ENCODE peak calls at places on chromosomes 13 and 19, in nine cellular contexts. L, N, A, K, I, T, O, C and X are unnamed samples.

GRCh38 chr13:79799049-79799448 is 318.1 kb downstream of the NDFIP2 start:
- DNase-seq in N (no peak), O (no peak), K (no peak), I (no peak), T (no peak), A (peak), L (no peak), C (no peak), X (no peak)

GRCh38 chr19:40716031-40716654 is 543 bp downstream of the COQ8B start:
- DNase-seq in T (peak), N (no peak), L (peak), A (peak), O (no peak), K (no peak), C (peak), I (peak), X (peak)

GRCh38 chr19:55257461-55258411 is 1.1 kb downstream of the PPP6R1 start:
- DNase-seq in O (no peak), L (peak), C (peak), A (peak), I (no peak), K (no peak), N (peak), T (no peak), X (no peak)

GRCh38 chr13:71867101-71867814 is at the start of gene DACH1:
- DNase-seq in C (peak), L (peak), K (peak), O (peak), I (no peak), N (peak), T (peak), A (peak), X (no peak)

GRCh38 chr13:29855009-29855408 is 4.6 kb upstream of the UBL3 start:
- DNase-seq in A (no peak), L (no peak), T (no peak), O (no peak), N (no peak), C (no peak), I (no peak), K (no peak), X (no peak)

GRCh38 chr19:6374179-6374709 is 1.5 kb downstream of the PSPN start:
- DNase-seq in N (no peak), L (no peak), A (no peak), C (peak), I (no peak), O (no peak), K (no peak), T (no peak), X (no peak)

GRCh38 chr13:95426631-95427030 is 125.4 kb upstream of the ABCC4 start:
- DNase-seq in I (no peak), O (no peak), K (no peak), T (no peak), A (no peak), L (no peak), C (no peak), N (no peak), X (no peak)

GRCh38 chr19:29571181-29571580 is 34.9 kb upstream of the POP4 start:
- DNase-seq in O (no peak), L (no peak), I (no peak), A (no peak), N (no peak), C (no peak), K (no peak), T (no peak), X (no peak)

GRCh38 chr19:5113101-5113557 is 144.2 kb downstream of the KDM4B start:
- DNase-seq in K (no peak), T (no peak), N (peak), C (no peak), O (no peak), A (peak), I (no peak), L (no peak), X (no peak)

GRCh38 chr19:41531438-41532311 is 44.3 kb upstream of the CEACAM21 start:
- DNase-seq in K (peak), L (no peak), C (peak), O (peak), N (peak), A (peak), T (peak), I (peak), X (no peak)

GRCh38 chr19:48480151-48480475 is 10.9 kb downstream of the CYTH2 start:
- DNase-seq in O (peak), I (no peak), C (peak), A (peak), L (no peak), N (no peak), T (peak), K (peak), X (no peak)

GRCh38 chr13:40319699-40320586 is 346.5 kb downstream of the FOXO1 start:
- DNase-seq in N (no peak), A (no peak), T (no peak), C (no peak), K (no peak), O (no peak), L (no peak), I (no peak), X (no peak)

GRCh38 chr13:31968473-31968872 is 63.1 kb upstream of the FRY start:
- DNase-seq in C (no peak), I (no peak), N (peak), K (peak), A (no peak), T (peak), O (no peak), L (no peak), X (no peak)

GRCh38 chr13:89255844-89256406 is 1584.8 kb downstream of the SLITRK5 start:
- DNase-seq in A (no peak), C (no peak), K (no peak), L (no peak), N (no peak), I (no peak), T (no peak), O (no peak), X (no peak)

GRCh38 chr13:30739646-30740642 is 4.6 kb downstream of the ALOX5AP start:
- DNase-seq in O (no peak), A (peak), K (peak), C (no peak), L (no peak), N (peak), I (peak), T (no peak), X (peak)

GRCh38 chr19:46785980-46786235 is 2.5 kb downstream of the SLC1A5 start:
- DNase-seq in L (no peak), O (no peak), K (no peak), C (no peak), N (no peak), T (no peak), I (no peak), A (no peak), X (no peak)
- H3K4me3 ChIP-seq in L (peak), O (peak), K (no peak), C (peak), N (peak), T (peak), I (peak), A (peak), X (peak)

GRCh38 chr13:100440756-100441421 is 147.7 kb downstream of the GGACT start:
- DNase-seq in T (no peak), I (no peak), K (no peak), N (peak), L (no peak), A (peak), C (no peak), O (no peak), X (no peak)
- H3K4me3 ChIP-seq in T (no peak), I (peak), K (no peak), N (no peak), L (no peak), A (no peak), C (no peak), O (no peak), X (no peak)

DNA sequence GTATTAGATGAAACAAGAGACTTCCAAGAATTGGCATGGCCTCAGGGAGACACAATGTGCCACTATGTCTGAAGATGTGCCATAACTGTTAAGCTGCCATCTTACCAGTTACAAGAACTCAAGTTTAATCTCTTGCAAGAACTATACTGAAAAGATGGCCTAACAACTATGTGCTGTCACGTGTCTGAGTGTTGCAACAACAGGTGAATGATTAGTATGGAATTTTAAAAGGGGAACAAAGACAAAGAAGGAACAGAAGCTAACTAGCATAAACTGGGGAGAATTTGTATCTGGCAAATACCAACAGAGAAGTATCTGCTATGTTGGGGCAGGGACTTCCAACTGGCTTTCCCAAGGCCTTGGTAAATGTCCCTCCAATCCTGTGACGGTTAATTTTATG is 11.6 kb upstream of the ACOD1 start:
- DNase-seq in K (no peak), I (no peak), N (peak), O (no peak), L (no peak), A (peak), T (no peak), C (no peak), X (no peak)
- H3K4me3 ChIP-seq in K (no peak), I (no peak), N (no peak), O (no peak), L (no peak), A (no peak), T (no peak), C (no peak), X (no peak)

GRCh38 chr19:49766938-49767315 is at the start of gene AP2A1:
- DNase-seq in L (no peak), A (no peak), T (no peak), O (no peak), K (no peak), C (no peak), I (no peak), N (no peak), X (no peak)

GRCh38 chr19:49767967-49768581 is 1.3 kb downstream of the AP2A1 start:
- DNase-seq in N (no peak), L (no peak), K (no peak), C (no peak), A (no peak), I (no peak), O (no peak), T (no peak), X (no peak)

GRCh38 chr19:49764341-49764740 is 1.2 kb upstream of the TSKS start:
- DNase-seq in O (no peak), C (no peak), L (no peak), I (no peak), K (no peak), N (no peak), T (no peak), A (no peak), X (no peak)

GRCh38 chr19:49766007-49766937 is 529 bp upstream of the AP2A1 start:
- DNase-seq in I (peak), O (peak), L (peak), A (peak), C (peak), N (peak), T (peak), K (peak), X (peak)

DNA sequence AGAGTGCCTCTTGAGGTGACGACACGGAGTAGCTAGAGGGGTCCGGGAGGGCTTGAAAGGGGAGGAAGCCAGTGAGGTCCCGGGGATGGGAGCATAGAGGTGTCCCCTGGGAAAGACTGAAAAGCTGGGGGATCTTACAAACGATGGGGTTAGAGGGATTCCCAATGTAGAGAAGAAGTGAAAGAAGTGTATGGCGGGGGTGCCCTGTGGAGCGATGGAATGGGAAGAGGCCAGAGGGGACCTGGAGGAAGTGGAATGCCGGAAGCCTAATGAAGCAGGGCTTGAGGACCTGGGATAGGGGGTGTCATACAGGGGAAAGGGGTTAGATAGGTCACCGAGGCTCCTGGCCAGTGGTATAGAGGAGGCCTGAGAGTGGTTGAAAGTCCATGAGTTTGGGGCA is 579 bp downstream of the AP2A1 start:
- DNase-seq in T (no peak), C (no peak), O (no peak), L (no peak), N (no peak), I (no peak), K (no peak), A (no peak), X (no peak)
- H3K4me3 ChIP-seq in T (peak), C (peak), O (peak), L (peak), N (peak), I (peak), K (peak), A (peak), X (peak)

DNA sequence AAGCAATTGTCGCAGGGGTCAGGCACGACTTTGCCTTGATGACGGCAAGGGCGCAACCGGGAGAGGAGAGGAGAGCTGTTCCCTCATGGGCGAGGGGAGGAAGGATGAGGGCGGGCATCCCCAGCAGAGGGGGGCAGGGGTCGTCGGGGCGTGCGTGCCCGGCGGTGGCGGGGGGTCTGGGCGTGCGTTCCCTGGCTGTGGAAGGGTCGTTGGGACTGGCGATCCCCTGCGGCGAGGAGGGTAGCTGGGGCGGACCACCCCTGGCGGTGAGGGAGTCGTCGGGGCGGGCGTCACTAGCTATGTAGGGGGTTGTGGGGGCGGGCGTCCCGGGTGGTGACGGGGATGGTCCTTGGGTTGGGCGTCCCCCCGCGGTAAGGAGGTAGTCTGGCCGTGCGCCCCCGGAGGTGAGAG is 1.7 kb downstream of the COMP start:
- DNase-seq in N (no peak), K (no peak), O (no peak), L (no peak), C (no peak), T (no peak), A (no peak), I (no peak), X (no peak)
- H3K4me3 ChIP-seq in N (no peak), K (no peak), O (peak), L (no peak), C (peak), T (no peak), A (no peak), I (peak), X (no peak)